ENCODE peak calls at places on chromosomes 7 and 10, in six cellular contexts. M is ecto neural progenitor cell, A is colonic mucosa, N is KBM-7, X is AG08395, P is lower leg skin. H is an unnamed sample.

GRCh38 chr7:78280276-78280675 is 481.7 kb downstream of the PHTF2 start:
- DNase-seq in M (no peak), A (no peak), N (no peak), X (no peak), P (no peak), H (no peak)

GRCh38 chr10:116787018-116787674 is 44.8 kb upstream of the HSPA12A start:
- DNase-seq in M (no peak), A (no peak), N (no peak), X (no peak), P (no peak), H (no peak)

GRCh38 chr10:106310596-106310995 is 853.9 kb downstream of the SORCS1 start:
- DNase-seq in M (peak; percentile 45), A (no peak), N (no peak), X (no peak), P (no peak), H (no peak)

GRCh38 chr10:28503114-28503513 is 29.8 kb upstream of the WAC start:
- DNase-seq in M (no peak), A (peak; percentile 83), N (no peak), X (no peak), P (no peak), H (no peak)

GRCh38 chr7:148700693-148701092 is 2.0 kb downstream of the CUL1 start:
- DNase-seq in M (no peak), A (peak; percentile 43), N (peak; percentile 44), X (peak; percentile 19), P (no peak), H (no peak)

GRCh38 chr10:70376436-70377378 is 5.7 kb downstream of the LRRC20 start:
- DNase-seq in M (no peak), A (no peak), N (no peak), X (no peak), P (no peak), H (no peak)

GRCh38 chr7:148664319-148664718 is 34.4 kb upstream of the CUL1 start:
- DNase-seq in M (no peak), A (no peak), N (no peak), X (peak; percentile 25), P (no peak), H (no peak)

GRCh38 chr10:131316321-131317075 is 5.0 kb upstream of the TCERG1L start:
- DNase-seq in M (no peak), A (no peak), N (no peak), X (no peak), P (no peak), H (no peak)

GRCh38 chr7:142603870-142604448 is 145.3 kb upstream of the PRSS1 start:
- DNase-seq in M (no peak), A (peak; percentile 57), N (peak; percentile 84), X (peak; percentile 53), P (no peak), H (peak; percentile 38)

GRCh38 chr10:111524134-111524533 is 447.3 kb downstream of the ADRA2A start:
- DNase-seq in M (no peak), A (no peak), N (no peak), X (no peak), P (no peak), H (no peak)

GRCh38 chr10:38007551-38007950 is 2.9 kb upstream of the ZNF33A start:
- DNase-seq in M (no peak), A (no peak), N (no peak), X (no peak), P (no peak), H (no peak)

GRCh38 chr7:81402227-81402626 is 367.6 kb downstream of the HGF start:
- DNase-seq in M (no peak), A (no peak), N (no peak), X (no peak), P (no peak), H (no peak)

GRCh38 chr10:74640134-74640533 is 186.3 kb upstream of the KAT6B start:
- DNase-seq in M (peak; percentile 47), A (no peak), N (no peak), X (no peak), P (no peak), H (no peak)

GRCh38 chr7:16123117-16123770 is 298.1 kb downstream of the CRPPA start:
- DNase-seq in M (no peak), A (no peak), N (no peak), X (no peak), P (no peak), H (no peak)

GRCh38 chr10:87651801-87652200 is 7.9 kb upstream of the PAPSS2 start:
- DNase-seq in M (no peak), A (no peak), N (no peak), X (no peak), P (no peak), H (no peak)

GRCh38 chr10:94005050-94005449 is 11.3 kb downstream of the PLCE1 start:
- DNase-seq in M (no peak), A (peak; percentile 87), N (no peak), X (no peak), P (peak; percentile 34), H (no peak)

GRCh38 chr7:78017621-78018100 is 219.1 kb downstream of the PHTF2 start:
- DNase-seq in M (no peak), A (no peak), N (no peak), X (no peak), P (no peak), H (no peak)

GRCh38 chr7:103540986-103541385 is 95.0 kb upstream of the SLC26A5 start:
- DNase-seq in M (no peak), A (no peak), N (no peak), X (no peak), P (no peak), H (peak; percentile 12)

GRCh38 chr10:102504179-102504975 is 605 bp downstream of the SUFU start:
- DNase-seq in M (peak; percentile 76), A (peak; percentile 47), N (peak; percentile 57), X (no peak), P (peak; percentile 43), H (no peak)

GRCh38 chr7:17140421-17140820 is 158.0 kb upstream of the AHR start:
- DNase-seq in M (no peak), A (no peak), N (no peak), X (no peak), P (no peak), H (no peak)

GRCh38 chr7:73899731-73900142 is 38.8 kb downstream of the TMEM270 start:
- DNase-seq in M (no peak), A (peak; percentile 51), N (no peak), X (peak; percentile 95), P (peak; percentile 81), H (peak; percentile 40)

GRCh38 chr10:118035358-118036031 is 11.2 kb downstream of the RAB11FIP2 start:
- DNase-seq in M (no peak), A (no peak), N (peak; percentile 86), X (no peak), P (no peak), H (no peak)

GRCh38 chr10:47414752-47415519 is 30.8 kb upstream of the ZNF488 start:
- DNase-seq in M (no peak), A (no peak), N (no peak), X (no peak), P (no peak), H (no peak)